ENCODE peak calls at places on chromosome 13, in seven cellular contexts. One of them, this sample, is unnamed.

GRCh38 chr13:48038763-48039162 is 1.2 kb downstream of the NUDT15 start:
- DNase-seq in RWPE1: peak
- DNase-seq in RWPE2: no peak
- DNase-seq in CD8-positive, alpha-beta memory T cell: no peak
- DNase-seq in LoVo: no peak
- DNase-seq in Kasumi-1: no peak
- DNase-seq in stimulated activated naive CD8-positive, alpha-beta T cell treated with anti-CD3 and anti-CD28 coated beads, Interleukin-15, Interleukin-2, amounts not matched to agents 100 U/mL and 50 U/mL, for 24 hours: no peak
- DNase-seq in this sample: no peak

GRCh38 chr13:93635687-93636086 is 409.1 kb downstream of the GPC6 start:
- DNase-seq in RWPE1: no peak
- DNase-seq in RWPE2: no peak
- DNase-seq in CD8-positive, alpha-beta memory T cell: no peak
- DNase-seq in LoVo: no peak
- DNase-seq in Kasumi-1: no peak
- DNase-seq in stimulated activated naive CD8-positive, alpha-beta T cell treated with anti-CD3 and anti-CD28 coated beads, Interleukin-15, Interleukin-2, amounts not matched to agents 100 U/mL and 50 U/mL, for 24 hours: no peak
- DNase-seq in this sample: no peak

GRCh38 chr13:73717632-73718031 is 416.6 kb downstream of the KLF12 start:
- DNase-seq in RWPE1: no peak
- DNase-seq in RWPE2: no peak
- DNase-seq in CD8-positive, alpha-beta memory T cell: no peak
- DNase-seq in LoVo: peak
- DNase-seq in Kasumi-1: peak
- DNase-seq in stimulated activated naive CD8-positive, alpha-beta T cell treated with anti-CD3 and anti-CD28 coated beads, Interleukin-15, Interleukin-2, amounts not matched to agents 100 U/mL and 50 U/mL, for 24 hours: no peak
- DNase-seq in this sample: no peak

GRCh38 chr13:86324191-86324590 is 525.0 kb upstream of the SLITRK6 start:
- DNase-seq in RWPE1: no peak
- DNase-seq in RWPE2: no peak
- DNase-seq in CD8-positive, alpha-beta memory T cell: no peak
- DNase-seq in LoVo: no peak
- DNase-seq in Kasumi-1: no peak
- DNase-seq in stimulated activated naive CD8-positive, alpha-beta T cell treated with anti-CD3 and anti-CD28 coated beads, Interleukin-15, Interleukin-2, amounts not matched to agents 100 U/mL and 50 U/mL, for 24 hours: no peak
- DNase-seq in this sample: no peak

GRCh38 chr13:28299941-28300340 is 161.6 kb downstream of the PAN3 start:
- DNase-seq in RWPE1: no peak
- DNase-seq in RWPE2: no peak
- DNase-seq in CD8-positive, alpha-beta memory T cell: no peak
- DNase-seq in LoVo: no peak
- DNase-seq in Kasumi-1: no peak
- DNase-seq in stimulated activated naive CD8-positive, alpha-beta T cell treated with anti-CD3 and anti-CD28 coated beads, Interleukin-15, Interleukin-2, amounts not matched to agents 100 U/mL and 50 U/mL, for 24 hours: no peak
- DNase-seq in this sample: no peak

GRCh38 chr13:111484129-111484925 is 163.9 kb downstream of the TEX29 start:
- DNase-seq in RWPE1: no peak
- DNase-seq in RWPE2: peak
- DNase-seq in CD8-positive, alpha-beta memory T cell: no peak
- DNase-seq in LoVo: no peak
- DNase-seq in Kasumi-1: no peak
- DNase-seq in stimulated activated naive CD8-positive, alpha-beta T cell treated with anti-CD3 and anti-CD28 coated beads, Interleukin-15, Interleukin-2, amounts not matched to agents 100 U/mL and 50 U/mL, for 24 hours: no peak
- DNase-seq in this sample: no peak

GRCh38 chr13:52459668-52460067 is 4.4 kb downstream of the CKAP2 start:
- DNase-seq in RWPE1: peak
- DNase-seq in RWPE2: no peak
- DNase-seq in CD8-positive, alpha-beta memory T cell: no peak
- DNase-seq in LoVo: no peak
- DNase-seq in Kasumi-1: no peak
- DNase-seq in stimulated activated naive CD8-positive, alpha-beta T cell treated with anti-CD3 and anti-CD28 coated beads, Interleukin-15, Interleukin-2, amounts not matched to agents 100 U/mL and 50 U/mL, for 24 hours: no peak
- DNase-seq in this sample: no peak

GRCh38 chr13:85665286-85665685 is 133.9 kb downstream of the SLITRK6 start:
- DNase-seq in RWPE1: no peak
- DNase-seq in RWPE2: no peak
- DNase-seq in CD8-positive, alpha-beta memory T cell: no peak
- DNase-seq in LoVo: no peak
- DNase-seq in Kasumi-1: no peak
- DNase-seq in stimulated activated naive CD8-positive, alpha-beta T cell treated with anti-CD3 and anti-CD28 coated beads, Interleukin-15, Interleukin-2, amounts not matched to agents 100 U/mL and 50 U/mL, for 24 hours: no peak
- DNase-seq in this sample: no peak

GRCh38 chr13:24180743-24181384 is 20.3 kb downstream of the SPATA13 start:
- DNase-seq in RWPE1: no peak
- DNase-seq in RWPE2: no peak
- DNase-seq in CD8-positive, alpha-beta memory T cell: no peak
- DNase-seq in LoVo: no peak
- DNase-seq in Kasumi-1: no peak
- DNase-seq in stimulated activated naive CD8-positive, alpha-beta T cell treated with anti-CD3 and anti-CD28 coated beads, Interleukin-15, Interleukin-2, amounts not matched to agents 100 U/mL and 50 U/mL, for 24 hours: no peak
- DNase-seq in this sample: no peak

GRCh38 chr13:30720470-30720869 is 14.9 kb upstream of the ALOX5AP start:
- DNase-seq in RWPE1: no peak
- DNase-seq in RWPE2: no peak
- DNase-seq in CD8-positive, alpha-beta memory T cell: no peak
- DNase-seq in LoVo: no peak
- DNase-seq in Kasumi-1: peak
- DNase-seq in stimulated activated naive CD8-positive, alpha-beta T cell treated with anti-CD3 and anti-CD28 coated beads, Interleukin-15, Interleukin-2, amounts not matched to agents 100 U/mL and 50 U/mL, for 24 hours: no peak
- DNase-seq in this sample: no peak

GRCh38 chr13:98889419-98890079 is 88.3 kb downstream of the DOCK9 start:
- DNase-seq in RWPE1: peak
- DNase-seq in RWPE2: no peak
- DNase-seq in CD8-positive, alpha-beta memory T cell: no peak
- DNase-seq in LoVo: no peak
- DNase-seq in Kasumi-1: no peak
- DNase-seq in stimulated activated naive CD8-positive, alpha-beta T cell treated with anti-CD3 and anti-CD28 coated beads, Interleukin-15, Interleukin-2, amounts not matched to agents 100 U/mL and 50 U/mL, for 24 hours: no peak
- DNase-seq in this sample: no peak

GRCh38 chr13:92547256-92547655 is 679.4 kb upstream of the GPC6 start:
- DNase-seq in RWPE1: peak
- DNase-seq in RWPE2: no peak
- DNase-seq in CD8-positive, alpha-beta memory T cell: no peak
- DNase-seq in LoVo: no peak
- DNase-seq in Kasumi-1: no peak
- DNase-seq in stimulated activated naive CD8-positive, alpha-beta T cell treated with anti-CD3 and anti-CD28 coated beads, Interleukin-15, Interleukin-2, amounts not matched to agents 100 U/mL and 50 U/mL, for 24 hours: no peak
- DNase-seq in this sample: no peak

GRCh38 chr13:94389544-94390351 is 89.7 kb downstream of the DCT start:
- DNase-seq in RWPE1: no peak
- DNase-seq in RWPE2: no peak
- DNase-seq in CD8-positive, alpha-beta memory T cell: no peak
- DNase-seq in LoVo: no peak
- DNase-seq in Kasumi-1: no peak
- DNase-seq in stimulated activated naive CD8-positive, alpha-beta T cell treated with anti-CD3 and anti-CD28 coated beads, Interleukin-15, Interleukin-2, amounts not matched to agents 100 U/mL and 50 U/mL, for 24 hours: no peak
- DNase-seq in this sample: no peak

GRCh38 chr13:29513981-29514719 is 81.3 kb downstream of the SLC7A1 start:
- DNase-seq in RWPE1: no peak
- DNase-seq in RWPE2: no peak
- DNase-seq in CD8-positive, alpha-beta memory T cell: no peak
- DNase-seq in LoVo: no peak
- DNase-seq in Kasumi-1: no peak
- DNase-seq in stimulated activated naive CD8-positive, alpha-beta T cell treated with anti-CD3 and anti-CD28 coated beads, Interleukin-15, Interleukin-2, amounts not matched to agents 100 U/mL and 50 U/mL, for 24 hours: no peak
- DNase-seq in this sample: no peak

GRCh38 chr13:91216928-91217700 is 130.4 kb upstream of the MIR17HG start:
- DNase-seq in RWPE1: no peak
- DNase-seq in RWPE2: no peak
- DNase-seq in CD8-positive, alpha-beta memory T cell: no peak
- DNase-seq in LoVo: no peak
- DNase-seq in Kasumi-1: no peak
- DNase-seq in stimulated activated naive CD8-positive, alpha-beta T cell treated with anti-CD3 and anti-CD28 coated beads, Interleukin-15, Interleukin-2, amounts not matched to agents 100 U/mL and 50 U/mL, for 24 hours: no peak
- DNase-seq in this sample: no peak

GRCh38 chr13:114282143-114282685 is 813 bp downstream of the UPF3A start:
- DNase-seq in RWPE1: peak
- DNase-seq in RWPE2: no peak
- DNase-seq in CD8-positive, alpha-beta memory T cell: no peak
- DNase-seq in LoVo: peak
- DNase-seq in Kasumi-1: peak
- DNase-seq in stimulated activated naive CD8-positive, alpha-beta T cell treated with anti-CD3 and anti-CD28 coated beads, Interleukin-15, Interleukin-2, amounts not matched to agents 100 U/mL and 50 U/mL, for 24 hours: peak
- DNase-seq in this sample: no peak

GRCh38 chr13:99256709-99257108 is 1.5 kb downstream of the GPR18 start:
- DNase-seq in RWPE1: no peak
- DNase-seq in RWPE2: no peak
- DNase-seq in CD8-positive, alpha-beta memory T cell: no peak
- DNase-seq in LoVo: no peak
- DNase-seq in Kasumi-1: no peak
- DNase-seq in stimulated activated naive CD8-positive, alpha-beta T cell treated with anti-CD3 and anti-CD28 coated beads, Interleukin-15, Interleukin-2, amounts not matched to agents 100 U/mL and 50 U/mL, for 24 hours: no peak
- DNase-seq in this sample: no peak

GRCh38 chr13:114106991-114107685 is 25.3 kb downstream of the RASA3 start:
- DNase-seq in RWPE1: no peak
- DNase-seq in RWPE2: peak
- DNase-seq in CD8-positive, alpha-beta memory T cell: no peak
- DNase-seq in LoVo: no peak
- DNase-seq in Kasumi-1: no peak
- DNase-seq in stimulated activated naive CD8-positive, alpha-beta T cell treated with anti-CD3 and anti-CD28 coated beads, Interleukin-15, Interleukin-2, amounts not matched to agents 100 U/mL and 50 U/mL, for 24 hours: peak
- DNase-seq in this sample: no peak

GRCh38 chr13:36804588-36804987 is 14.4 kb upstream of the RFXAP start:
- DNase-seq in RWPE1: no peak
- DNase-seq in RWPE2: no peak
- DNase-seq in CD8-positive, alpha-beta memory T cell: no peak
- DNase-seq in LoVo: no peak
- DNase-seq in Kasumi-1: no peak
- DNase-seq in stimulated activated naive CD8-positive, alpha-beta T cell treated with anti-CD3 and anti-CD28 coated beads, Interleukin-15, Interleukin-2, amounts not matched to agents 100 U/mL and 50 U/mL, for 24 hours: no peak
- DNase-seq in this sample: no peak

GRCh38 chr13:46484561-46484960 is 68.4 kb upstream of the LRCH1 start:
- DNase-seq in RWPE1: no peak
- DNase-seq in RWPE2: no peak
- DNase-seq in CD8-positive, alpha-beta memory T cell: no peak
- DNase-seq in LoVo: no peak
- DNase-seq in Kasumi-1: no peak
- DNase-seq in stimulated activated naive CD8-positive, alpha-beta T cell treated with anti-CD3 and anti-CD28 coated beads, Interleukin-15, Interleukin-2, amounts not matched to agents 100 U/mL and 50 U/mL, for 24 hours: no peak
- DNase-seq in this sample: no peak

GRCh38 chr13:42355841-42356575 is 84.1 kb downstream of the AKAP11 start:
- DNase-seq in RWPE1: no peak
- DNase-seq in RWPE2: no peak
- DNase-seq in CD8-positive, alpha-beta memory T cell: no peak
- DNase-seq in LoVo: no peak
- DNase-seq in Kasumi-1: no peak
- DNase-seq in stimulated activated naive CD8-positive, alpha-beta T cell treated with anti-CD3 and anti-CD28 coated beads, Interleukin-15, Interleukin-2, amounts not matched to agents 100 U/mL and 50 U/mL, for 24 hours: peak
- DNase-seq in this sample: no peak

GRCh38 chr13:112779856-112780604 is 90.2 kb downstream of the ATP11A start:
- DNase-seq in RWPE1: no peak
- DNase-seq in RWPE2: no peak
- DNase-seq in CD8-positive, alpha-beta memory T cell: no peak
- DNase-seq in LoVo: no peak
- DNase-seq in Kasumi-1: no peak
- DNase-seq in stimulated activated naive CD8-positive, alpha-beta T cell treated with anti-CD3 and anti-CD28 coated beads, Interleukin-15, Interleukin-2, amounts not matched to agents 100 U/mL and 50 U/mL, for 24 hours: no peak
- DNase-seq in this sample: no peak

GRCh38 chr13:30105381-30105780 is 202.0 kb downstream of the KATNAL1 start:
- DNase-seq in RWPE1: no peak
- DNase-seq in RWPE2: no peak
- DNase-seq in CD8-positive, alpha-beta memory T cell: no peak
- DNase-seq in LoVo: no peak
- DNase-seq in Kasumi-1: no peak
- DNase-seq in stimulated activated naive CD8-positive, alpha-beta T cell treated with anti-CD3 and anti-CD28 coated beads, Interleukin-15, Interleukin-2, amounts not matched to agents 100 U/mL and 50 U/mL, for 24 hours: no peak
- DNase-seq in this sample: no peak

GRCh38 chr13:43339843-43340550 is 316.6 kb downstream of the DNAJC15 start:
- DNase-seq in RWPE1: no peak
- DNase-seq in RWPE2: no peak
- DNase-seq in CD8-positive, alpha-beta memory T cell: no peak
- DNase-seq in LoVo: no peak
- DNase-seq in Kasumi-1: no peak
- DNase-seq in stimulated activated naive CD8-positive, alpha-beta T cell treated with anti-CD3 and anti-CD28 coated beads, Interleukin-15, Interleukin-2, amounts not matched to agents 100 U/mL and 50 U/mL, for 24 hours: no peak
- DNase-seq in this sample: no peak

GRCh38 chr13:49669735-49670309 is 21.5 kb downstream of the EBPL start:
- DNase-seq in RWPE1: peak
- DNase-seq in RWPE2: no peak
- DNase-seq in CD8-positive, alpha-beta memory T cell: no peak
- DNase-seq in LoVo: peak
- DNase-seq in Kasumi-1: peak
- DNase-seq in stimulated activated naive CD8-positive, alpha-beta T cell treated with anti-CD3 and anti-CD28 coated beads, Interleukin-15, Interleukin-2, amounts not matched to agents 100 U/mL and 50 U/mL, for 24 hours: peak
- DNase-seq in this sample: no peak

GRCh38 chr13:46593403-46593802 is 40.4 kb downstream of the LRCH1 start:
- DNase-seq in RWPE1: no peak
- DNase-seq in RWPE2: no peak
- DNase-seq in CD8-positive, alpha-beta memory T cell: peak
- DNase-seq in LoVo: no peak
- DNase-seq in Kasumi-1: no peak
- DNase-seq in stimulated activated naive CD8-positive, alpha-beta T cell treated with anti-CD3 and anti-CD28 coated beads, Interleukin-15, Interleukin-2, amounts not matched to agents 100 U/mL and 50 U/mL, for 24 hours: peak
- DNase-seq in this sample: peak

GRCh38 chr13:100124265-100124664 is 35.4 kb downstream of the PCCA start:
- DNase-seq in RWPE1: no peak
- DNase-seq in RWPE2: no peak
- DNase-seq in CD8-positive, alpha-beta memory T cell: no peak
- DNase-seq in LoVo: no peak
- DNase-seq in Kasumi-1: peak
- DNase-seq in stimulated activated naive CD8-positive, alpha-beta T cell treated with anti-CD3 and anti-CD28 coated beads, Interleukin-15, Interleukin-2, amounts not matched to agents 100 U/mL and 50 U/mL, for 24 hours: no peak
- DNase-seq in this sample: no peak

GRCh38 chr13:31090921-31091624 is 70.6 kb downstream of the HSPH1 start:
- DNase-seq in RWPE1: no peak
- DNase-seq in RWPE2: no peak
- DNase-seq in CD8-positive, alpha-beta memory T cell: no peak
- DNase-seq in LoVo: no peak
- DNase-seq in Kasumi-1: no peak
- DNase-seq in stimulated activated naive CD8-positive, alpha-beta T cell treated with anti-CD3 and anti-CD28 coated beads, Interleukin-15, Interleukin-2, amounts not matched to agents 100 U/mL and 50 U/mL, for 24 hours: no peak
- DNase-seq in this sample: no peak

GRCh38 chr13:46633416-46633815 is 80.4 kb downstream of the LRCH1 start:
- DNase-seq in RWPE1: peak
- DNase-seq in RWPE2: no peak
- DNase-seq in CD8-positive, alpha-beta memory T cell: no peak
- DNase-seq in LoVo: no peak
- DNase-seq in Kasumi-1: no peak
- DNase-seq in stimulated activated naive CD8-positive, alpha-beta T cell treated with anti-CD3 and anti-CD28 coated beads, Interleukin-15, Interleukin-2, amounts not matched to agents 100 U/mL and 50 U/mL, for 24 hours: no peak
- DNase-seq in this sample: no peak

GRCh38 chr13:107900775-107901174 is 314.6 kb downstream of the LIG4 start:
- DNase-seq in RWPE1: no peak
- DNase-seq in RWPE2: no peak
- DNase-seq in CD8-positive, alpha-beta memory T cell: no peak
- DNase-seq in LoVo: no peak
- DNase-seq in Kasumi-1: no peak
- DNase-seq in stimulated activated naive CD8-positive, alpha-beta T cell treated with anti-CD3 and anti-CD28 coated beads, Interleukin-15, Interleukin-2, amounts not matched to agents 100 U/mL and 50 U/mL, for 24 hours: no peak
- DNase-seq in this sample: no peak

GRCh38 chr13:94701313-94702180 is 10.8 kb downstream of the SOX21 start:
- DNase-seq in RWPE1: no peak
- DNase-seq in RWPE2: no peak
- DNase-seq in CD8-positive, alpha-beta memory T cell: no peak
- DNase-seq in LoVo: no peak
- DNase-seq in Kasumi-1: no peak
- DNase-seq in stimulated activated naive CD8-positive, alpha-beta T cell treated with anti-CD3 and anti-CD28 coated beads, Interleukin-15, Interleukin-2, amounts not matched to agents 100 U/mL and 50 U/mL, for 24 hours: no peak
- DNase-seq in this sample: no peak

GRCh38 chr13:46181799-46182490 is at the start of gene LCP1:
- DNase-seq in RWPE1: no peak
- DNase-seq in RWPE2: no peak
- DNase-seq in CD8-positive, alpha-beta memory T cell: peak
- DNase-seq in LoVo: no peak
- DNase-seq in Kasumi-1: peak
- DNase-seq in stimulated activated naive CD8-positive, alpha-beta T cell treated with anti-CD3 and anti-CD28 coated beads, Interleukin-15, Interleukin-2, amounts not matched to agents 100 U/mL and 50 U/mL, for 24 hours: peak
- DNase-seq in this sample: peak

GRCh38 chr13:59891053-59891452 is 272.7 kb downstream of the DIAPH3 start:
- DNase-seq in RWPE1: no peak
- DNase-seq in RWPE2: no peak
- DNase-seq in CD8-positive, alpha-beta memory T cell: no peak
- DNase-seq in LoVo: no peak
- DNase-seq in Kasumi-1: no peak
- DNase-seq in stimulated activated naive CD8-positive, alpha-beta T cell treated with anti-CD3 and anti-CD28 coated beads, Interleukin-15, Interleukin-2, amounts not matched to agents 100 U/mL and 50 U/mL, for 24 hours: no peak
- DNase-seq in this sample: no peak

GRCh38 chr13:30114586-30115256 is 192.6 kb downstream of the KATNAL1 start:
- DNase-seq in RWPE1: peak
- DNase-seq in RWPE2: peak
- DNase-seq in CD8-positive, alpha-beta memory T cell: peak
- DNase-seq in LoVo: peak
- DNase-seq in Kasumi-1: peak
- DNase-seq in stimulated activated naive CD8-positive, alpha-beta T cell treated with anti-CD3 and anti-CD28 coated beads, Interleukin-15, Interleukin-2, amounts not matched to agents 100 U/mL and 50 U/mL, for 24 hours: peak
- DNase-seq in this sample: peak

GRCh38 chr13:21825801-21826200 is 154.9 kb downstream of the FGF9 start:
- DNase-seq in RWPE1: no peak
- DNase-seq in RWPE2: no peak
- DNase-seq in CD8-positive, alpha-beta memory T cell: no peak
- DNase-seq in LoVo: no peak
- DNase-seq in Kasumi-1: no peak
- DNase-seq in stimulated activated naive CD8-positive, alpha-beta T cell treated with anti-CD3 and anti-CD28 coated beads, Interleukin-15, Interleukin-2, amounts not matched to agents 100 U/mL and 50 U/mL, for 24 hours: no peak
- DNase-seq in this sample: no peak

GRCh38 chr13:21100994-21101757 is 39.8 kb upstream of the LATS2 start:
- DNase-seq in RWPE1: no peak
- DNase-seq in RWPE2: no peak
- DNase-seq in CD8-positive, alpha-beta memory T cell: no peak
- DNase-seq in LoVo: no peak
- DNase-seq in Kasumi-1: no peak
- DNase-seq in stimulated activated naive CD8-positive, alpha-beta T cell treated with anti-CD3 and anti-CD28 coated beads, Interleukin-15, Interleukin-2, amounts not matched to agents 100 U/mL and 50 U/mL, for 24 hours: no peak
- DNase-seq in this sample: no peak

This sample was measured in T-cell.